ENCODE peak calls at places on chromosomes 3 and 15, in nine cellular contexts. E is tibial nerve; V is CD8-positive, alpha-beta memory T cell; W is adrenal gland; U is right lobe of liver; J is aorta; S is Caco-2; N is HepG2; X is neural progenitor cell. B is an unnamed sample. For H3K4me1, the result is how much of the 10 kb centered on the place peaks cover.

GRCh38 chr15:62464705-62465104 is 299.6 kb upstream of the C2CD4B start:
- DNase-seq in U (no peak), V (no peak), N (no peak), J (no peak), E (no peak), S (no peak), X (no peak), W (no peak), B (no peak)

GRCh38 chr3:197597335-197597734 is 41.6 kb upstream of the BDH1 start:
- DNase-seq in U (no peak), W (no peak), S (peak), E (no peak), X (no peak), N (peak), J (no peak), V (no peak), B (no peak)

GRCh38 chr3:8755564-8756237 is 13.7 kb downstream of the OXTR start:
- DNase-seq in X (no peak), U (no peak), N (peak), E (no peak), W (no peak), S (peak), J (no peak), V (no peak), B (no peak)

GRCh38 chr15:100733088-100733487 is 130.7 kb downstream of the ASB7 start:
- DNase-seq in W (no peak), X (no peak), U (no peak), V (no peak), N (no peak), E (no peak), J (peak), S (peak), B (no peak)

GRCh38 chr3:192077795-192078497 is 617.0 kb downstream of the PYDC2 start:
- DNase-seq in X (no peak), U (no peak), E (no peak), S (no peak), W (no peak), V (no peak), J (no peak), N (no peak), B (no peak)

GRCh38 chr15:26028086-26028740 is 165.1 kb upstream of the ATP10A start:
- DNase-seq in S (no peak), E (no peak), W (no peak), V (no peak), N (no peak), U (no peak), X (no peak), J (no peak), B (no peak)

GRCh38 chr3:14633819-14634424 is 17.6 kb upstream of the CCDC174 start:
- DNase-seq in W (peak), N (peak), X (peak), J (no peak), V (peak), U (peak), S (peak), E (no peak), B (peak)

GRCh38 chr3:23450806-23451205 is 247.7 kb downstream of the UBE2E2 start:
- DNase-seq in J (no peak), W (no peak), S (no peak), V (no peak), E (no peak), N (no peak), U (no peak), X (no peak), B (no peak)

GRCh38 chr15:50353251-50353998 is 1.6 kb downstream of the GABPB1 start:
- DNase-seq in V (peak), S (no peak), E (no peak), J (no peak), N (no peak), W (no peak), U (no peak), X (no peak), B (no peak)

GRCh38 chr15:25790003-25790660 is 73.0 kb downstream of the ATP10A start:
- DNase-seq in X (no peak), W (no peak), E (peak), N (no peak), J (peak), V (no peak), S (no peak), U (no peak), B (peak)

GRCh38 chr3:151203053-151203420 is at the start of gene GPR171:
- DNase-seq in N (no peak), W (no peak), V (peak), S (no peak), U (no peak), E (no peak), X (no peak), J (no peak), B (no peak)

GRCh38 chr3:172404237-172404962 is 43.9 kb downstream of the GHSR start:
- DNase-seq in J (no peak), U (no peak), W (no peak), E (no peak), V (no peak), N (no peak), S (no peak), X (no peak), B (no peak)

GRCh38 chr15:52013151-52013791 is 5.7 kb upstream of the MAPK6 start:
- DNase-seq in N (no peak), X (no peak), U (no peak), J (no peak), V (no peak), W (no peak), S (no peak), E (no peak), B (no peak)

GRCh38 chr3:22585504-22585903 is 617.6 kb upstream of the UBE2E2 start:
- DNase-seq in W (no peak), J (no peak), N (no peak), V (no peak), X (no peak), S (no peak), U (no peak), E (no peak), B (no peak)

GRCh38 chr15:33780011-33780768 is 188.1 kb upstream of the CHRM5 start:
- DNase-seq in N (no peak), U (no peak), X (no peak), E (no peak), W (no peak), J (no peak), S (no peak), V (no peak), B (no peak)

GRCh38 chr15:71043373-71043772 is 71.9 kb upstream of the THSD4 start:
- DNase-seq in X (no peak), J (no peak), S (no peak), V (no peak), W (no peak), N (no peak), E (no peak), U (no peak), B (no peak)

GRCh38 chr3:11913316-11913715 is 66.6 kb upstream of the TAMM41 start:
- DNase-seq in J (peak), U (no peak), E (no peak), S (no peak), N (no peak), W (no peak), V (no peak), X (no peak), B (no peak)

GRCh38 chr3:151283387-151283786 is 5.0 kb upstream of the P2RY14 start:
- DNase-seq in S (no peak), E (no peak), N (no peak), U (no peak), X (no peak), V (no peak), J (no peak), W (no peak), B (no peak)

GRCh38 chr15:62928996-62929350 is 113.6 kb upstream of the TPM1 start:
- DNase-seq in W (no peak), U (no peak), X (no peak), J (no peak), N (peak), E (no peak), S (no peak), V (no peak), B (no peak)

GRCh38 chr3:4504340-4505261 is 11.5 kb downstream of the ITPR1 start:
- DNase-seq in E (no peak), U (peak), N (no peak), S (no peak), J (no peak), X (no peak), V (peak), W (peak), B (peak)

GRCh38 chr3:15616053-15616452 is 14.5 kb downstream of the BTD start:
- DNase-seq in E (no peak), X (no peak), V (no peak), J (no peak), N (no peak), S (no peak), W (no peak), U (no peak), B (no peak)

GRCh38 chr3:57484563-57484962 is 59.6 kb downstream of the DNAH12 start:
- DNase-seq in N (no peak), W (no peak), J (no peak), U (no peak), S (no peak), X (no peak), E (no peak), V (no peak), B (no peak)

GRCh38 chr15:60237411-60237810 is 160.4 kb downstream of the ANXA2 start:
- DNase-seq in E (no peak), S (no peak), U (no peak), W (no peak), N (no peak), V (no peak), J (no peak), X (no peak), B (no peak)

GRCh38 chr3:13141991-13142412 is 68.8 kb upstream of the IQSEC1 start:
- DNase-seq in J (peak), N (no peak), X (peak), E (no peak), U (no peak), S (peak), V (no peak), W (peak), B (peak)

GRCh38 chr15:39156166-39156565 is 424.7 kb upstream of the THBS1 start:
- DNase-seq in W (peak), N (no peak), J (no peak), U (no peak), S (no peak), E (peak), X (no peak), V (no peak), B (no peak)

GRCh38 chr15:34582461-34583357 is 742 bp downstream of the GOLGA8B start:
- DNase-seq in S (peak), V (peak), U (peak), J (peak), X (peak), E (no peak), W (peak), N (no peak), B (peak)

GRCh38 chr3:141575879-141576743 is 89.3 kb downstream of the RASA2 start:
- DNase-seq in W (no peak), E (no peak), N (peak), U (no peak), J (no peak), V (no peak), S (no peak), X (no peak), B (no peak)

GRCh38 chr3:46717447-46718231 is at the start of gene PRSS50:
- DNase-seq in E (no peak), U (no peak), W (no peak), J (peak), X (peak), S (no peak), V (no peak), N (no peak), B (peak)

GRCh38 chr3:6179761-6180160 is 681.2 kb upstream of the GRM7 start:
- DNase-seq in J (no peak), W (no peak), X (no peak), S (no peak), V (no peak), N (no peak), E (no peak), U (no peak), B (no peak)

GRCh38 chr3:124879395-124879723 is 7.8 kb downstream of the ITGB5 start:
- DNase-seq in S (no peak), N (no peak), J (no peak), X (no peak), E (no peak), V (no peak), U (no peak), W (no peak), B (no peak)

GRCh38 chr15:73716417-73716816 is 32.2 kb downstream of the CD276 start:
- DNase-seq in S (no peak), J (no peak), V (no peak), E (no peak), U (peak), N (no peak), X (no peak), W (no peak), B (peak)

GRCh38 chr3:16378920-16379319 is 113.9 kb downstream of the OXNAD1 start:
- DNase-seq in V (no peak), X (no peak), W (no peak), S (no peak), E (no peak), N (no peak), U (no peak), J (no peak), B (no peak)

GRCh38 chr15:72070817-72071447 is 47.0 kb downstream of the MYO9A start:
- DNase-seq in U (no peak), E (no peak), W (no peak), X (no peak), J (no peak), V (no peak), S (no peak), N (no peak), B (no peak)

GRCh38 chr3:46349484-46350261 is 4.2 kb upstream of the CCR2 start:
- DNase-seq in J (no peak), N (no peak), S (no peak), E (no peak), V (no peak), U (no peak), W (no peak), X (no peak), B (no peak)

GRCh38 chr15:67109141-67110034 is 44.0 kb downstream of the SMAD3 start:
- DNase-seq in S (no peak), J (peak), V (peak), U (peak), X (no peak), W (peak), E (peak), N (peak), B (no peak)

GRCh38 chr3:72062017-72062416 is 277.1 kb upstream of the PROK2 start:
- DNase-seq in X (no peak), W (no peak), S (no peak), J (no peak), N (no peak), V (no peak), U (no peak), E (no peak), B (no peak)
- H3K4me3 ChIP-seq in X (no peak), W (no peak), S (no peak), J (no peak), N (no peak), V (no peak), U (no peak), E (no peak), B (no peak)

DNA sequence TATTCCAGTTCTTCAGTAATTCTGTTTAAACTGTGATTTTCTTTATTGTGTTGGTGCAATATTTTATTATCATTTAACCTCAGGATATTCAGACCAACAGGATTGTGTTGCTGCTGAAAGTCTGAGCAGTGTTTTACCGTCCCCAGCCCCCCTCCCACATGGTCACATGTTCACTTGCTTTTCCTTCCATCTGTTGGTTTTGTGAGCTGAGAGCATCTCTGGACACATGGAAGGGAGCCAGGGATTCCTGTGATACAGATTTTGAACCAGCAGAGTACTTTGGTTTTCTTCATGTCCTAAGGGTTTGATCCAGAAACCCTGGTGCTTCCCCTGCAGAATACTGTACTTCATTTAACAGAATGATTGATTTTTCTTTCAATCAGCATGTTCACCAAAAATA is 11.9 kb downstream of the ARRDC4 start:
- DNase-seq in N (no peak), X (no peak), W (no peak), J (no peak), V (no peak), S (no peak), U (no peak), E (no peak), B (no peak)
- H3K4me1 ChIP-seq in N (under half), X (under half), W (under half), J (under half), V (under half), S (under half), U (under half), E (under half), B (under half)

DNA sequence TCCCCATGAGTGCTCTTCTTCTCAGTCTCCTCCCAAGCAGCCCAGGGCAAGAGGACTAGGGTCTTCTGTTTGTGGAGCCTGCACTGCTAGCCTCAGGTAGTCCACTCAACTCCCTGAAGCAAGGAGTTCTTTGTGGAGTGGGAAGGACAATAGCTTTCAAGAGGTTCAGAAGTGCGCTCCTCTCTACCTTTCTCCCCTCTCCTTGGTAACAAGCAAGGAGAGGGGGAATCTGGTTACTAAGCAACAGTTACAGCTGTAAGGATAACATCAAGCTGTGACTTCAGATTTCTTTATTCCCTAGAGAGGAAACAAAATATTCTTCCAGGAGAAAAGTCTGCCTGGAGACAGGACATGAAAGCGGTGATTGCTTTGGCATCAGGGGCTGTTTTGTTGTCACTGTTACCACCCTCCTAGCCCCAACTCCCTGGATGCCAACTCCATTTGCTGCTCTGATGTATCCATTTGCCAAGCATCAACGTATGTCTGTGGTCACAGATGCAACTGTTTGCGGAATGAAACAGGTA is 70.4 kb downstream of the TRANK1 start:
- DNase-seq in U (no peak), X (no peak), N (no peak), J (no peak), V (no peak), W (no peak), E (no peak), S (no peak), B (no peak)
- H3K4me3 ChIP-seq in U (no peak), X (no peak), N (no peak), J (no peak), V (no peak), W (no peak), E (no peak), S (no peak), B (no peak)

GRCh38 chr3:62604301-62604700 is 231.0 kb upstream of the FEZF2 start:
- DNase-seq in X (no peak), E (no peak), S (no peak), N (no peak), W (no peak), U (no peak), J (no peak), V (no peak), B (no peak)
- H3K4me1 ChIP-seq in X (under half), E (under half), S (under half), N (under half), W (under half), U (under half), J (under half), V (under half), B (under half)

B was measured in testis.